ENCODE peak calls at places on chromosome 6, in five cellular contexts. U, A, R, V and J are unnamed samples.

GRCh38 chr6:129683606-129684322 is 26.2 kb downstream of the ARHGAP18 start:
- DNase-seq in V (peak), R (peak), A (peak), U (no peak), J (peak)

GRCh38 chr6:16398587-16398986 is 160.2 kb downstream of the GMPR start:
- DNase-seq in U (no peak), V (no peak), R (no peak), A (no peak), J (no peak)

GRCh38 chr6:109998159-109998785 is 20.2 kb downstream of the GPR6 start:
- DNase-seq in A (no peak), R (no peak), V (no peak), U (no peak), J (no peak)

GRCh38 chr6:6751615-6752014 is 163.1 kb downstream of the LY86 start:
- DNase-seq in U (no peak), V (no peak), R (peak), A (no peak), J (no peak)

GRCh38 chr6:157974341-157974894 is 7.2 kb upstream of the SYNJ2 start:
- DNase-seq in R (no peak), A (no peak), V (no peak), U (no peak), J (no peak)

GRCh38 chr6:16239798-16240123 is 1.4 kb downstream of the GMPR start:
- DNase-seq in A (no peak), V (no peak), R (no peak), U (no peak), J (peak)

GRCh38 chr6:94052754-94053153 is 633.4 kb upstream of the EPHA7 start:
- DNase-seq in U (no peak), V (no peak), R (no peak), A (no peak), J (no peak)

GRCh38 chr6:33427585-33428218 is 7.8 kb downstream of the SYNGAP1 start:
- DNase-seq in V (peak), R (peak), A (no peak), U (peak), J (no peak)

GRCh38 chr6:163306000-163306399 is 108.5 kb upstream of the QKI start:
- DNase-seq in A (no peak), R (no peak), V (no peak), U (no peak), J (no peak)

GRCh38 chr6:22098623-22099022 is 198.2 kb downstream of the PRL start:
- DNase-seq in R (no peak), V (no peak), U (no peak), A (no peak), J (no peak)

GRCh38 chr6:149225946-149226345 is 91.6 kb upstream of the TAB2 start:
- DNase-seq in R (no peak), V (no peak), U (no peak), A (no peak), J (no peak)

GRCh38 chr6:125747589-125748533 is 1.6 kb upstream of the HEY2 start:
- DNase-seq in A (no peak), R (peak), V (peak), U (peak), J (no peak)
- TF ChIP-seq FOXM1 in A (no peak), R (no peak), V (no peak), U (no peak), J (no peak)

GRCh38 chr6:48747471-48747870 is 636.5 kb upstream of the PTCHD4 start:
- DNase-seq in U (no peak), R (no peak), V (no peak), A (no peak), J (no peak)
- TF ChIP-seq FOXM1 in U (no peak), R (no peak), V (no peak), A (no peak), J (no peak)

GRCh38 chr6:8707369-8707768 is 272.0 kb upstream of the SLC35B3 start:
- DNase-seq in U (no peak), R (no peak), A (no peak), V (no peak), J (no peak)

GRCh38 chr6:8710668-8711431 is 275.5 kb upstream of the SLC35B3 start:
- DNase-seq in R (no peak), A (no peak), V (no peak), U (no peak), J (no peak)

GRCh38 chr6:8703059-8703458 is 267.7 kb upstream of the SLC35B3 start:
- DNase-seq in A (no peak), U (no peak), V (no peak), R (no peak), J (no peak)

GRCh38 chr6:8705435-8706020 is 270.2 kb upstream of the SLC35B3 start:
- DNase-seq in V (no peak), U (no peak), A (no peak), R (no peak), J (no peak)

DNA sequence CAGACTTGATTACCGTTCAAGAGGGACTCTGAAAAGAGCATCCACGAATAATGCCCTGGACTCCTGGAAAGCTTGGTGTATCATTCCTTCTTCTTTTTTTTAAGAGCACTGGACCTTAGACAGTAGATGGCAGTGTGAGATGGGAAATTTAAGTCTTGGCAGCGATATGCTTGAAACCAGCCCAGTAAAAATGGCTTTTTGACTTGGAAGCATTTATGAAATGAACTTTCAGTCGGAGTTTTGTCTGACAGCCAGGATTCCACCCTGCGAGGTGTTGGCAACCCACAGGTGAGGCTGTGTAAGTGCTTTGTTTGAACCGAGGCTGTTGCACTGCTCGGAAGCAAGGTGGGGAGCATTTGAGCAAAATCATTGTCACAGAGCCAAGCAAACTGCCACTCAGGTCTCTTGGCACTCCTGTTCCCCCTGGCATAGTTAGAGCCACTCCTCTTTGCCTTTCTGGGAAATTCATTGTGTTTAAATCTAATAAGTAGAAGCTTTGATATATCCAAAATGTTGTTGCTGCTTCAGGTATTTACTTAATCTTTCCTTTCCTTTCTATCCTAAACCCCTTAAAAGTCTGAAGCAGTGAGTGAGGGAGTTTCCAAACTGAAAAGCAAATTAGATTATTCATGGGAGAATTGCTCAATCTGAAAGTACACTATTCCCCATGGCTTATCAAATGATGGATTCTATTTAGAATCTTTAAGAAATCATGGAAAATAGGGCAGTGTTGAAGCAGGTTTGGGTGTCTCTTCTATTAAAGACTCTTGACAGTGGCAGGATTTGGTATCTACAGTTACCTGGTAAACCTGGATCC is 272.8 kb upstream of the SLC35B3 start:
- DNase-seq in V (no peak), R (no peak), U (peak), A (no peak), J (peak)
- TF ChIP-seq FOXM1 in V (no peak), R (no peak), U (no peak), A (no peak), J (no peak)

GRCh38 chr6:19997104-19997503 is 159.9 kb downstream of the ID4 start:
- DNase-seq in U (no peak), V (no peak), A (no peak), R (no peak), J (no peak)

GRCh38 chr6:19991176-19991575 is 154.0 kb downstream of the ID4 start:
- DNase-seq in A (no peak), U (no peak), V (no peak), R (no peak), J (no peak)

GRCh38 chr6:19999319-20000191 is 162.4 kb downstream of the ID4 start:
- DNase-seq in A (peak), U (peak), R (peak), V (no peak), J (no peak)

GRCh38 chr6:19995575-19996257 is 158.5 kb downstream of the ID4 start:
- DNase-seq in V (no peak), R (peak), A (no peak), U (no peak), J (no peak)

GRCh38 chr6:19994909-19995308 is 157.7 kb downstream of the ID4 start:
- DNase-seq in U (no peak), A (no peak), R (no peak), V (no peak), J (no peak)
- TF ChIP-seq FOXM1 in U (no peak), A (no peak), R (no peak), V (no peak), J (no peak)

DNA sequence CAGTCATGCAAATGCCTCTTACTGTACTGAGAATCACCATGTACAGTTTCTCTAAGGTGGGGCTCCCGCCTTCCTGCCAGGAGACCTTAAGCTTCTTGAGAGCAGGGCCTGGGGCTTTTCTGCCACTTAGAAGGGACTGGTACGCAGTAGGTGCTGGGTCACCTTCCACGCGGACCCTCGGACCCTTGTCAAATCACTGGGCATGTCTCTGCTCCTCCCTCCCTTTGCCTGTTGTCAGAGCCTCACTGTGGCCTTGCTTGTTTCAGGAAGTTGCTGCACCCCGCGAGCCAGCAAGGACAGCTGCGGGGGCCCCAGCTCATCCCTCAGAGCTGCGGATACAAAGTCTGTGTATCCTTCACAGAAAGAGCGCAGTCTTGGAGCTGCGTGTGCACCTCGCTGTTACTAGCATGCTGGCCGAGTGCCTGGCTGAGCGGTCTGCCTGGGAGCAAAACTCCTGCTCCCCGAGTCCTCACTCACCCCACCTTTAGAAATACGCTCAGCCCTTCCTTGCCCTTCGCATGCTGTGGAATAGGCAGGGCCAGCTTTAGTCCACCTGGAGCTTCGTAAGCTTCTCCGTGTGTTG is 30.7 kb upstream of the IRF4 start:
- DNase-seq in U (no peak), R (no peak), V (no peak), A (no peak), J (no peak)
- TF ChIP-seq FOXM1 in U (no peak), R (no peak), V (no peak), A (no peak), J (no peak)

DNA sequence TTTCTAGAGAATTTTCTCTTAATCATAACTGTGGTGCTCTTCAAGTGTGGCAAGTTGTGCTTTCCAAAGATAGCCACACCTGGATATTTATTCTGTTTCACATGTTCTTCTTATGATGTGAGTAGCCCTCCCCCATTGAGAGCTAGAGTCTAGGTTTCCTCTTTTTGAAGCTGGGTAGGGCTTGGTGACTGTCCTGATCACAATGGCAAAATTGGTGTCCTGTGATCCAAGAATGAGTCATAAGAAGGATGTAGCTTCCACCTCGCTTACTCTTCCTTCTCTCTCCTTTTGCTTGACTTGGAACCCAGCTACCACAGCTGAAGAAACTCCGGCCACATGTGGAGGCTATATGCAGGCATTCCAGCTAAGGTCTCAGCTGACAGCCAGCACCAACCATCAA is 7.4 kb upstream of the IGF2R start:
- DNase-seq in V (no peak), R (no peak), A (no peak), U (no peak), J (no peak)
- TF ChIP-seq FOXM1 in V (no peak), R (no peak), A (no peak), U (no peak), J (no peak)